ENCODE peak calls at places on chromosome 9, in ten cellular contexts. One of them, this sample, is unnamed.

GRCh38 chr9:22088372-22089063 is 79.4 kb upstream of the CDKN2B start:
- DNase-seq in prostate gland: peak
- DNase-seq in T1000: no peak
- DNase-seq in HT-29: peak
- DNase-seq in GM23248: no peak
- DNase-seq in right atrium auricular region: no peak
- DNase-seq in endothelial cell: no peak
- DNase-seq in activated CD4-positive, alpha-beta T cell treated with anti-CD3 and anti-CD28 coated beads, Interleukin-2, amount 10 ng/mL, durations not matched to agents 7 days and 5 days: no peak
- DNase-seq in stimulated activated CD4-positive, alpha-beta T cell treated with anti-CD3 and anti-CD28 coated beads, Interleukin-15, amount 100 ng/mL, for 24 hours: no peak
- DNase-seq in AML-193: no peak
- DNase-seq in this sample: no peak

GRCh38 chr9:124859803-124860581 is 1.8 kb downstream of the RPL35 start:
- DNase-seq in prostate gland: no peak
- DNase-seq in T1000: no peak
- DNase-seq in HT-29: no peak
- DNase-seq in GM23248: no peak
- DNase-seq in right atrium auricular region: no peak
- DNase-seq in endothelial cell: no peak
- DNase-seq in activated CD4-positive, alpha-beta T cell treated with anti-CD3 and anti-CD28 coated beads, Interleukin-2, amount 10 ng/mL, durations not matched to agents 7 days and 5 days: no peak
- DNase-seq in stimulated activated CD4-positive, alpha-beta T cell treated with anti-CD3 and anti-CD28 coated beads, Interleukin-15, amount 100 ng/mL, for 24 hours: no peak
- DNase-seq in AML-193: no peak
- DNase-seq in this sample: no peak

GRCh38 chr9:136769710-136770191 is 5.4 kb upstream of the LCN15 start:
- DNase-seq in prostate gland: no peak
- DNase-seq in T1000: no peak
- DNase-seq in HT-29: peak
- DNase-seq in GM23248: peak
- DNase-seq in right atrium auricular region: no peak
- DNase-seq in endothelial cell: peak
- DNase-seq in activated CD4-positive, alpha-beta T cell treated with anti-CD3 and anti-CD28 coated beads, Interleukin-2, amount 10 ng/mL, durations not matched to agents 7 days and 5 days: peak
- DNase-seq in stimulated activated CD4-positive, alpha-beta T cell treated with anti-CD3 and anti-CD28 coated beads, Interleukin-15, amount 100 ng/mL, for 24 hours: peak
- DNase-seq in AML-193: no peak
- DNase-seq in this sample: no peak

GRCh38 chr9:135718616-135719015 is 16.6 kb downstream of the KCNT1 start:
- DNase-seq in prostate gland: no peak
- DNase-seq in T1000: no peak
- DNase-seq in HT-29: peak
- DNase-seq in GM23248: peak
- DNase-seq in right atrium auricular region: no peak
- DNase-seq in endothelial cell: no peak
- DNase-seq in activated CD4-positive, alpha-beta T cell treated with anti-CD3 and anti-CD28 coated beads, Interleukin-2, amount 10 ng/mL, durations not matched to agents 7 days and 5 days: no peak
- DNase-seq in stimulated activated CD4-positive, alpha-beta T cell treated with anti-CD3 and anti-CD28 coated beads, Interleukin-15, amount 100 ng/mL, for 24 hours: peak
- DNase-seq in AML-193: no peak
- DNase-seq in this sample: no peak

GRCh38 chr9:97990259-97990658 is 7.1 kb downstream of the ANP32B start:
- DNase-seq in prostate gland: no peak
- DNase-seq in T1000: no peak
- DNase-seq in HT-29: no peak
- DNase-seq in GM23248: peak
- DNase-seq in right atrium auricular region: no peak
- DNase-seq in endothelial cell: no peak
- DNase-seq in activated CD4-positive, alpha-beta T cell treated with anti-CD3 and anti-CD28 coated beads, Interleukin-2, amount 10 ng/mL, durations not matched to agents 7 days and 5 days: no peak
- DNase-seq in stimulated activated CD4-positive, alpha-beta T cell treated with anti-CD3 and anti-CD28 coated beads, Interleukin-15, amount 100 ng/mL, for 24 hours: no peak
- DNase-seq in AML-193: no peak
- DNase-seq in this sample: no peak

GRCh38 chr9:107605041-107605440 is 115.5 kb upstream of the KLF4 start:
- DNase-seq in prostate gland: no peak
- DNase-seq in T1000: no peak
- DNase-seq in HT-29: no peak
- DNase-seq in GM23248: no peak
- DNase-seq in right atrium auricular region: no peak
- DNase-seq in endothelial cell: no peak
- DNase-seq in activated CD4-positive, alpha-beta T cell treated with anti-CD3 and anti-CD28 coated beads, Interleukin-2, amount 10 ng/mL, durations not matched to agents 7 days and 5 days: no peak
- DNase-seq in stimulated activated CD4-positive, alpha-beta T cell treated with anti-CD3 and anti-CD28 coated beads, Interleukin-15, amount 100 ng/mL, for 24 hours: no peak
- DNase-seq in AML-193: no peak
- DNase-seq in this sample: no peak

GRCh38 chr9:96242829-96243228 is 59.1 kb downstream of the HSD17B3 start:
- DNase-seq in prostate gland: no peak
- DNase-seq in T1000: no peak
- DNase-seq in HT-29: no peak
- DNase-seq in GM23248: no peak
- DNase-seq in right atrium auricular region: no peak
- DNase-seq in endothelial cell: no peak
- DNase-seq in activated CD4-positive, alpha-beta T cell treated with anti-CD3 and anti-CD28 coated beads, Interleukin-2, amount 10 ng/mL, durations not matched to agents 7 days and 5 days: no peak
- DNase-seq in stimulated activated CD4-positive, alpha-beta T cell treated with anti-CD3 and anti-CD28 coated beads, Interleukin-15, amount 100 ng/mL, for 24 hours: no peak
- DNase-seq in AML-193: no peak
- DNase-seq in this sample: no peak

GRCh38 chr9:101530076-101530711 is 3.5 kb upstream of the RNF20 start:
- DNase-seq in prostate gland: peak
- DNase-seq in T1000: peak
- DNase-seq in HT-29: peak
- DNase-seq in GM23248: peak
- DNase-seq in right atrium auricular region: peak
- DNase-seq in endothelial cell: peak
- DNase-seq in activated CD4-positive, alpha-beta T cell treated with anti-CD3 and anti-CD28 coated beads, Interleukin-2, amount 10 ng/mL, durations not matched to agents 7 days and 5 days: peak
- DNase-seq in stimulated activated CD4-positive, alpha-beta T cell treated with anti-CD3 and anti-CD28 coated beads, Interleukin-15, amount 100 ng/mL, for 24 hours: peak
- DNase-seq in AML-193: peak
- DNase-seq in this sample: peak

GRCh38 chr9:127523312-127523851 is 72.1 kb downstream of the LRSAM1 start:
- DNase-seq in prostate gland: no peak
- DNase-seq in T1000: no peak
- DNase-seq in HT-29: peak
- DNase-seq in GM23248: peak
- DNase-seq in right atrium auricular region: no peak
- DNase-seq in endothelial cell: no peak
- DNase-seq in activated CD4-positive, alpha-beta T cell treated with anti-CD3 and anti-CD28 coated beads, Interleukin-2, amount 10 ng/mL, durations not matched to agents 7 days and 5 days: peak
- DNase-seq in stimulated activated CD4-positive, alpha-beta T cell treated with anti-CD3 and anti-CD28 coated beads, Interleukin-15, amount 100 ng/mL, for 24 hours: peak
- DNase-seq in AML-193: no peak
- DNase-seq in this sample: peak

GRCh38 chr9:132169672-132170392 is 8.0 kb downstream of the NTNG2 start:
- DNase-seq in prostate gland: peak
- DNase-seq in T1000: no peak
- DNase-seq in HT-29: peak
- DNase-seq in GM23248: peak
- DNase-seq in right atrium auricular region: no peak
- DNase-seq in endothelial cell: peak
- DNase-seq in activated CD4-positive, alpha-beta T cell treated with anti-CD3 and anti-CD28 coated beads, Interleukin-2, amount 10 ng/mL, durations not matched to agents 7 days and 5 days: peak
- DNase-seq in stimulated activated CD4-positive, alpha-beta T cell treated with anti-CD3 and anti-CD28 coated beads, Interleukin-15, amount 100 ng/mL, for 24 hours: peak
- DNase-seq in AML-193: peak
- DNase-seq in this sample: peak

GRCh38 chr9:96031366-96031824 is 155.9 kb downstream of the ERCC6L2 start:
- DNase-seq in prostate gland: peak
- DNase-seq in T1000: peak
- DNase-seq in HT-29: no peak
- DNase-seq in GM23248: no peak
- DNase-seq in right atrium auricular region: peak
- DNase-seq in endothelial cell: no peak
- DNase-seq in activated CD4-positive, alpha-beta T cell treated with anti-CD3 and anti-CD28 coated beads, Interleukin-2, amount 10 ng/mL, durations not matched to agents 7 days and 5 days: no peak
- DNase-seq in stimulated activated CD4-positive, alpha-beta T cell treated with anti-CD3 and anti-CD28 coated beads, Interleukin-15, amount 100 ng/mL, for 24 hours: no peak
- DNase-seq in AML-193: no peak
- DNase-seq in this sample: no peak

This sample was measured in CD4-positive, CD25-positive, alpha-beta regulatory T cell.